ENCODE peak calls at places on chromosome 9, in ten cellular contexts. One of them, this sample, is unnamed.

GRCh38 chr9:34961574-34962480 is 3.7 kb downstream of the PHF24 start:
- DNase-seq in CD8-positive, alpha-beta T cell: no peak
- DNase-seq in nephron progenitor cell: no peak
- DNase-seq in AG20443: no peak
- DNase-seq in HFF-Myc: peak; percentile 7
- DNase-seq in NCI-H510A treated with DMSO at 0.1 percent for 48 hours: no peak
- DNase-seq in anterior cingulate cortex: no peak
- DNase-seq in body of pancreas: no peak
- DNase-seq in prostate gland: no peak
- DNase-seq in fibroblast of mammary gland: peak; percentile 80
- DNase-seq in this sample: no peak

GRCh38 chr9:71741841-71742648 is 26.3 kb downstream of the CEMIP2 start:
- DNase-seq in body of pancreas: peak; percentile 50
- DNase-seq in AG20443: no peak
- DNase-seq in NCI-H510A treated with DMSO at 0.1 percent for 48 hours: no peak
- DNase-seq in nephron progenitor cell: no peak
- DNase-seq in anterior cingulate cortex: no peak
- DNase-seq in CD8-positive, alpha-beta T cell: no peak
- DNase-seq in fibroblast of mammary gland: no peak
- DNase-seq in prostate gland: peak; percentile 39
- DNase-seq in HFF-Myc: no peak
- DNase-seq in this sample: no peak

GRCh38 chr9:108360304-108360703 is 495.5 kb downstream of the ACTL7B start:
- DNase-seq in body of pancreas: no peak
- DNase-seq in HFF-Myc: no peak
- DNase-seq in prostate gland: no peak
- DNase-seq in fibroblast of mammary gland: no peak
- DNase-seq in AG20443: no peak
- DNase-seq in NCI-H510A treated with DMSO at 0.1 percent for 48 hours: no peak
- DNase-seq in anterior cingulate cortex: no peak
- DNase-seq in nephron progenitor cell: no peak
- DNase-seq in CD8-positive, alpha-beta T cell: no peak
- DNase-seq in this sample: no peak

GRCh38 chr9:131575121-131575640 is 29.9 kb downstream of the PRRT1B start:
- DNase-seq in NCI-H510A treated with DMSO at 0.1 percent for 48 hours: no peak
- DNase-seq in fibroblast of mammary gland: no peak
- DNase-seq in nephron progenitor cell: no peak
- DNase-seq in body of pancreas: no peak
- DNase-seq in HFF-Myc: no peak
- DNase-seq in CD8-positive, alpha-beta T cell: no peak
- DNase-seq in prostate gland: no peak
- DNase-seq in AG20443: no peak
- DNase-seq in anterior cingulate cortex: no peak
- DNase-seq in this sample: no peak

GRCh38 chr9:91746357-91746756 is 203.7 kb downstream of the ROR2 start:
- DNase-seq in nephron progenitor cell: no peak
- DNase-seq in fibroblast of mammary gland: peak; percentile 33
- DNase-seq in prostate gland: no peak
- DNase-seq in HFF-Myc: no peak
- DNase-seq in AG20443: no peak
- DNase-seq in NCI-H510A treated with DMSO at 0.1 percent for 48 hours: no peak
- DNase-seq in CD8-positive, alpha-beta T cell: no peak
- DNase-seq in anterior cingulate cortex: no peak
- DNase-seq in body of pancreas: no peak
- DNase-seq in this sample: no peak

GRCh38 chr9:27059406-27059805 is 49.6 kb upstream of the TEK start:
- DNase-seq in anterior cingulate cortex: no peak
- DNase-seq in AG20443: no peak
- DNase-seq in fibroblast of mammary gland: peak; percentile 16
- DNase-seq in NCI-H510A treated with DMSO at 0.1 percent for 48 hours: no peak
- DNase-seq in prostate gland: no peak
- DNase-seq in body of pancreas: no peak
- DNase-seq in HFF-Myc: no peak
- DNase-seq in nephron progenitor cell: no peak
- DNase-seq in CD8-positive, alpha-beta T cell: no peak
- DNase-seq in this sample: no peak

GRCh38 chr9:20732118-20732517 is 48.1 kb downstream of the FOCAD start:
- DNase-seq in CD8-positive, alpha-beta T cell: no peak
- DNase-seq in AG20443: no peak
- DNase-seq in HFF-Myc: peak; percentile 31
- DNase-seq in NCI-H510A treated with DMSO at 0.1 percent for 48 hours: no peak
- DNase-seq in prostate gland: no peak
- DNase-seq in anterior cingulate cortex: no peak
- DNase-seq in nephron progenitor cell: no peak
- DNase-seq in fibroblast of mammary gland: peak; percentile 20
- DNase-seq in body of pancreas: no peak
- DNase-seq in this sample: no peak

GRCh38 chr9:24293391-24293790 is 252.3 kb downstream of the IZUMO3 start:
- DNase-seq in body of pancreas: no peak
- DNase-seq in CD8-positive, alpha-beta T cell: no peak
- DNase-seq in HFF-Myc: no peak
- DNase-seq in fibroblast of mammary gland: no peak
- DNase-seq in prostate gland: no peak
- DNase-seq in AG20443: no peak
- DNase-seq in anterior cingulate cortex: no peak
- DNase-seq in NCI-H510A treated with DMSO at 0.1 percent for 48 hours: peak; percentile 1
- DNase-seq in nephron progenitor cell: no peak
- DNase-seq in this sample: no peak

GRCh38 chr9:9973062-9973461 is 639.7 kb downstream of the PTPRD start:
- DNase-seq in prostate gland: no peak
- DNase-seq in body of pancreas: no peak
- DNase-seq in fibroblast of mammary gland: no peak
- DNase-seq in CD8-positive, alpha-beta T cell: no peak
- DNase-seq in HFF-Myc: no peak
- DNase-seq in AG20443: no peak
- DNase-seq in anterior cingulate cortex: no peak
- DNase-seq in NCI-H510A treated with DMSO at 0.1 percent for 48 hours: no peak
- DNase-seq in nephron progenitor cell: no peak
- DNase-seq in this sample: no peak

GRCh38 chr9:113590991-113591898 is 127.7 kb downstream of the RGS3 start:
- DNase-seq in prostate gland: peak; percentile 75
- DNase-seq in fibroblast of mammary gland: peak; percentile 71
- DNase-seq in nephron progenitor cell: peak; percentile 91
- DNase-seq in anterior cingulate cortex: peak; percentile 77
- DNase-seq in CD8-positive, alpha-beta T cell: no peak
- DNase-seq in HFF-Myc: no peak
- DNase-seq in AG20443: peak; percentile 81
- DNase-seq in body of pancreas: peak; percentile 85
- DNase-seq in NCI-H510A treated with DMSO at 0.1 percent for 48 hours: peak; percentile 11
- DNase-seq in this sample: peak; percentile 44

GRCh38 chr9:81849631-81850259 is 78.5 kb upstream of the SPATA31D4 start:
- DNase-seq in HFF-Myc: no peak
- DNase-seq in nephron progenitor cell: no peak
- DNase-seq in AG20443: no peak
- DNase-seq in NCI-H510A treated with DMSO at 0.1 percent for 48 hours: no peak
- DNase-seq in anterior cingulate cortex: no peak
- DNase-seq in CD8-positive, alpha-beta T cell: no peak
- DNase-seq in fibroblast of mammary gland: no peak
- DNase-seq in prostate gland: no peak
- DNase-seq in body of pancreas: no peak
- DNase-seq in this sample: no peak

GRCh38 chr9:38254756-38255155 is 137.7 kb upstream of the ALDH1B1 start:
- DNase-seq in nephron progenitor cell: no peak
- DNase-seq in CD8-positive, alpha-beta T cell: peak; percentile 17
- DNase-seq in fibroblast of mammary gland: no peak
- DNase-seq in HFF-Myc: no peak
- DNase-seq in AG20443: no peak
- DNase-seq in NCI-H510A treated with DMSO at 0.1 percent for 48 hours: no peak
- DNase-seq in anterior cingulate cortex: no peak
- DNase-seq in body of pancreas: no peak
- DNase-seq in prostate gland: no peak
- DNase-seq in this sample: no peak

GRCh38 chr9:88992556-88992955 is 1.3 kb downstream of the S1PR3 start:
- DNase-seq in nephron progenitor cell: no peak
- DNase-seq in body of pancreas: no peak
- DNase-seq in AG20443: no peak
- DNase-seq in HFF-Myc: no peak
- DNase-seq in prostate gland: no peak
- DNase-seq in anterior cingulate cortex: no peak
- DNase-seq in CD8-positive, alpha-beta T cell: no peak
- DNase-seq in fibroblast of mammary gland: peak; percentile 54
- DNase-seq in NCI-H510A treated with DMSO at 0.1 percent for 48 hours: no peak
- DNase-seq in this sample: no peak

GRCh38 chr9:27529316-27530278 is at the start of gene MOB3B:
- DNase-seq in CD8-positive, alpha-beta T cell: peak; percentile 86
- DNase-seq in HFF-Myc: no peak
- DNase-seq in anterior cingulate cortex: peak; percentile 71
- DNase-seq in nephron progenitor cell: peak; percentile 95
- DNase-seq in AG20443: peak; percentile 91
- DNase-seq in NCI-H510A treated with DMSO at 0.1 percent for 48 hours: peak; percentile 29
- DNase-seq in prostate gland: peak; percentile 74
- DNase-seq in body of pancreas: peak; percentile 77
- DNase-seq in fibroblast of mammary gland: peak; percentile 46
- DNase-seq in this sample: peak; percentile 62

GRCh38 chr9:107489687-107490605 is at the start of gene KLF4:
- DNase-seq in nephron progenitor cell: peak; percentile 90
- DNase-seq in body of pancreas: peak; percentile 92
- DNase-seq in AG20443: peak; percentile 96
- DNase-seq in prostate gland: peak; percentile 96
- DNase-seq in HFF-Myc: peak; percentile 61
- DNase-seq in NCI-H510A treated with DMSO at 0.1 percent for 48 hours: peak; percentile 80
- DNase-seq in CD8-positive, alpha-beta T cell: no peak
- DNase-seq in fibroblast of mammary gland: peak; percentile 92
- DNase-seq in anterior cingulate cortex: peak; percentile 82
- DNase-seq in this sample: peak; percentile 68

GRCh38 chr9:122334916-122335315 is 35.9 kb upstream of the PTGS1 start:
- DNase-seq in prostate gland: no peak
- DNase-seq in NCI-H510A treated with DMSO at 0.1 percent for 48 hours: no peak
- DNase-seq in nephron progenitor cell: no peak
- DNase-seq in body of pancreas: no peak
- DNase-seq in fibroblast of mammary gland: peak; percentile 51
- DNase-seq in HFF-Myc: no peak
- DNase-seq in CD8-positive, alpha-beta T cell: no peak
- DNase-seq in AG20443: no peak
- DNase-seq in anterior cingulate cortex: no peak
- DNase-seq in this sample: no peak

GRCh38 chr9:129667378-129667777 is 1.9 kb downstream of the PRRX2 start:
- DNase-seq in nephron progenitor cell: no peak
- DNase-seq in HFF-Myc: no peak
- DNase-seq in AG20443: no peak
- DNase-seq in body of pancreas: no peak
- DNase-seq in fibroblast of mammary gland: no peak
- DNase-seq in CD8-positive, alpha-beta T cell: no peak
- DNase-seq in prostate gland: no peak
- DNase-seq in NCI-H510A treated with DMSO at 0.1 percent for 48 hours: no peak
- DNase-seq in anterior cingulate cortex: no peak
- DNase-seq in this sample: no peak

This sample was measured in activated T-helper 2 cell treated with anti-CD3 and anti-CD28 coated beads, Interferon-gamma antibody, Interleukin-2, Interleukin-4, amounts not matched to agents 10 μg/mL and 5 μg/mL and 100 μg/mL, durations not matched to agents 14 hours and 24 hours and 36 hours.